ENCODE peak calls at places on chromosomes 13 and 19, in five cellular contexts. M is GM23248, E is MM.1S, S is SK-N-SH, F is HCT116. U is an unnamed sample.
A peak's percentile ranks its signal among the peaks of the same experiment; 100 is the strongest.

GRCh38 chr19:2097330-2098327 is 914 bp downstream of the IZUMO4 start:
- DNase-seq in M (peak; percentile 14), E (peak; percentile 84), S (no peak), F (no peak), U (no peak)

GRCh38 chr19:46787331-46788100 is 878 bp downstream of the SLC1A5 start:
- DNase-seq in M (peak; percentile 84), E (peak; percentile 31), S (peak; percentile 74), F (no peak), U (peak; percentile 28)

GRCh38 chr13:28493740-28494536 is 990 bp downstream of the FLT1 start:
- DNase-seq in M (peak; percentile 51), E (no peak), S (peak; percentile 28), F (no peak), U (no peak)

GRCh38 chr13:42656136-42656535 is 82.2 kb downstream of the TNFSF11 start:
- DNase-seq in M (peak; percentile 6), E (no peak), S (no peak), F (no peak), U (no peak)

GRCh38 chr19:47778954-47779351 is 450 bp downstream of the SELENOW start:
- DNase-seq in M (peak; percentile 58), E (no peak), S (peak; percentile 48), F (no peak), U (no peak)

GRCh38 chr13:39913928-39914327 is 258.5 kb downstream of the COG6 start:
- DNase-seq in M (peak; percentile 13), E (no peak), S (no peak), F (no peak), U (no peak)

GRCh38 chr13:103772576-103772975 is 706.4 kb upstream of the SLC10A2 start:
- DNase-seq in M (no peak), E (no peak), S (no peak), F (no peak), U (peak; percentile 30)

GRCh38 chr13:102870677-102871415 is 25.0 kb downstream of the ERCC5 start:
- DNase-seq in M (peak; percentile 77), E (peak; percentile 57), S (peak; percentile 79), F (peak; percentile 19), U (peak; percentile 63)

GRCh38 chr13:97434417-97435296 is 688 bp downstream of the RAP2A start:
- DNase-seq in M (peak; percentile 62), E (peak; percentile 36), S (peak; percentile 22), F (no peak), U (peak; percentile 15)

GRCh38 chr19:2549701-2550191 is 73.8 kb downstream of the GADD45B start:
- DNase-seq in M (peak; percentile 96), E (no peak), S (no peak), F (no peak), U (peak; percentile 76)

DNA sequence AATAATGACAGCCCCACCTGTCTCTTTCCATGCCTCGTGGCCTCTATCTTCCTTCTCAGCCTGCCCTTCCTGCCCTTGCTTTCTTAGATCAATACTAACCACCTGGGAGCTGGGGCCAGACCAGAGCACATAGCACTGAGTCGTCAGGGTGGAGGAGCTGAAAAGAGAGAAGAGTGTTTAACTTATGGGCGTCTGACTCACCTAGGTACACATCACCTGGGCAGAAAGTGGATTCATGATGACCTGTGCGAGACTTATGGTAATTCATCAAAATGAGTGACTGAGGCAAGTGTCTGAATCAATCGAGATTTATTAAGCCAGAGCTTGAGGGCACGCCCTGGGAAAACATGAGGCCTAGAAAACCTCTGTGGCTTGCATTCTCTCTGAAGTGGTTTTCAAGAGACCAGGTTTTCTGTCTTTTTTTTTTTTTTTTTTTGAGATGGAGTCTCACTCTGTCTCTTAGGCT is 19.2 kb downstream of the CEACAM6 start:
- DNase-seq in M (no peak), E (peak; percentile 23), S (no peak), F (peak; percentile 88), U (peak; percentile 96)
- TF ChIP-seq EZH2phosphoT487 in M (no peak), E (no peak), S (no peak), F (no peak), U (no peak)

GRCh38 chr13:23473236-23473635 is 39.7 kb upstream of the SACS start:
- DNase-seq in M (no peak), E (no peak), S (no peak), F (no peak), U (no peak)
- H3K9ac ChIP-seq in M (no peak overlapping the region), E (no peak overlapping the region), S (no peak overlapping the region), F (no peak overlapping the region), U (no peak overlapping the region)

GRCh38 chr19:6221220-6221877 is 58.4 kb downstream of the MLLT1 start:
- DNase-seq in M (no peak), E (no peak), S (no peak), F (no peak), U (no peak)

GRCh38 chr19:6223461-6224307 is 56.1 kb downstream of the MLLT1 start:
- DNase-seq in M (no peak), E (no peak), S (no peak), F (no peak), U (no peak)

GRCh38 chr19:6221878-6222746 is 57.7 kb downstream of the MLLT1 start:
- DNase-seq in M (no peak), E (no peak), S (no peak), F (no peak), U (no peak)

GRCh38 chr19:6224308-6224675 is 55.5 kb downstream of the MLLT1 start:
- DNase-seq in M (no peak), E (no peak), S (no peak), F (no peak), U (no peak)

GRCh38 chr19:6222884-6223283 is 56.9 kb downstream of the MLLT1 start:
- DNase-seq in M (peak; percentile 20), E (no peak), S (no peak), F (no peak), U (no peak)
- H3K4me1 ChIP-seq in M (peaks cover 25% of the 10 kb centered on the region), E (no peaks in the 10 kb centered on the region), S (peaks cover 31% of the 10 kb centered on the region), F (no peaks in the 10 kb centered on the region), U (no peaks in the 10 kb centered on the region)

GRCh38 chr13:29515372-29515771 is 80.1 kb downstream of the SLC7A1 start:
- DNase-seq in M (peak; percentile 38), E (no peak), S (no peak), F (no peak), U (no peak)
- TF ChIP-seq EZH2phosphoT487 in M (no peak), E (no peak), S (no peak), F (no peak), U (no peak)

DNA sequence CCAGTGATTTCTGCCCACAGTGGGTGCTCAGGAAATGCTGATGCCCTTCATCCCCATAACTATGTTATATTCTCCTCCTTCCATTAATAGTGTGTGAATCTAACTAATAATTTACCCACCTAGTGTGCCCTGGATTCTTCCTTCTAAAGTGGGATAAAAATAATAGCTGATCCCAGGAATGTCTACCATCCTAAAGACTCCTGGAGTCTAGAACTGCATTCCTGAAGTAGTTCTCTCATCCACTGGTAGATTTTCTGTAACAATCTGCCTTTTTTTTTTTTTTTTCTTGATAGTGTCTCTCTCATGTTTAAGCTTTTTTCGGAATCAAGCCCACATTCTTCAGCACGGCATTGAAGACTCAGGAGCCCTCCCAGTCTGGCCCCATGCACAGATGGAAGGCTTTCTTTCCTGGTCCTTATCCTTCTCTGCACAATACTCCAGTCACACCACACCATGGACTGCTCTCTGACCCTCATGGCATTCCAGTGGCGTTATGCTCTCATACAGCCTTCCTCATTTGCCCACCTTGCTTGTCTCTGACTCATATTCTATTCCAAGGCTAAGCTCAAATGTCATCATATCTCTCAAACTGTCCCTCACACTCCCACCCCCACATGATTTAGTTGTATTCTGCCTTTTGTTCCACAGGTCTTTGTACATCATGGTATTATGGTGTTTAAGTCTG is 68.8 kb upstream of the FRY start:
- DNase-seq in M (peak; percentile 26), E (no peak), S (no peak), F (no peak), U (no peak)
- H3K9ac ChIP-seq in M (no peak overlapping the region), E (no peak overlapping the region), S (no peak overlapping the region), F (no peak overlapping the region), U (no peak overlapping the region)

DNA sequence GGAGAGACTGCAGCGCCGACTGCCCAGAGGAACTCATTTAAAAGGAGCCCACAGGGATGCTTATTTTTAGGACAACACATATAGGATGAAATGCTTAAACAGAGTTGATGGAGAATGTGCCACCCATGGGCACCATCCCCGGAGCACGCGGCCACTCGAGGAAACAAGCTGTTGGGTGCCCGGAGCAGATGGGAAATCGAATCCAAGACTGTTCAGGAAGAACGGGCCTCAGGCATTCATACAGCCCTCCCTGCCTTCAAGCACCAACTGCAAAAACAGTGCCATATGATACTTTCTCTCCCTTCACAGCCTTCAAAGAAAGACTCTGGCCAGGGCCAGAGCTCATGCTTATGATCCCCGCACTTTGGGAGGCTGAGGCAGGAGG is 40.2 kb downstream of the RAB20 start:
- DNase-seq in M (peak; percentile 19), E (no peak), S (no peak), F (no peak), U (no peak)
- H3K4me1 ChIP-seq in M (peaks cover 10% of the 10 kb centered on the region), E (peaks cover 25% of the 10 kb centered on the region), S (peaks cover 22% of the 10 kb centered on the region), F (peaks cover 25% of the 10 kb centered on the region), U (peaks cover 18% of the 10 kb centered on the region)

GRCh38 chr19:38288127-38288855 is 15.8 kb upstream of the C19orf33 start:
- DNase-seq in M (no peak), E (no peak), S (peak; percentile 76), F (no peak), U (no peak)
- TF ChIP-seq EZH2phosphoT487 in M (no peak), E (no peak), S (no peak), F (no peak), U (no peak)

GRCh38 chr19:40611096-40611495 is 9.9 kb downstream of the LTBP4 start:
- DNase-seq in M (peak; percentile 77), E (no peak), S (no peak), F (no peak), U (peak; percentile 54)
- H3K9ac ChIP-seq in M (peak overlapping the region; percentile 78), E (no peak overlapping the region), S (no peak overlapping the region), F (peak overlapping the region; percentile 74), U (no peak overlapping the region)

DNA sequence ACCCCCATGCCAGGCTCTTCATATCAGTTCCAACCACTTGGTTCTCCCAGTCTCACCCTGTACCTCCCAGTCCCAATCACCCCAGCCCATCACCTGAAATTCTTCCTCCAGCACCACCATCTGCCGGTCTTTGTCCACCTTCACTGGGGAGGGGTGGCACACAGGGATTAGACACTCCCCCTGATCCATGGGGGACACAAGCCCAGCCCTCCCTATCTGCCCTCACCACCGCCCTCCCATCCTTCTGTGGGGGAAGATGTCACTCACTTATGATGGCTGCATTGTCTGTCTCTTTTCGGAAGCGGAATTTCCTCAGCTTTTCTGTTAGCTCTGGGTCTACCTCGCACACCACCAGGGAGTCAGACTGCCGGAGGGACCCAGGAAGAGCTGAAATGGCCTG is 675 bp downstream of the GMFG start:
- DNase-seq in M (no peak), E (no peak), S (peak; percentile 14), F (no peak), U (no peak)
- H3K4me1 ChIP-seq in M (no peaks in the 10 kb centered on the region), E (no peaks in the 10 kb centered on the region), S (no peaks in the 10 kb centered on the region), F (no peaks in the 10 kb centered on the region), U (no peaks in the 10 kb centered on the region)

DNA sequence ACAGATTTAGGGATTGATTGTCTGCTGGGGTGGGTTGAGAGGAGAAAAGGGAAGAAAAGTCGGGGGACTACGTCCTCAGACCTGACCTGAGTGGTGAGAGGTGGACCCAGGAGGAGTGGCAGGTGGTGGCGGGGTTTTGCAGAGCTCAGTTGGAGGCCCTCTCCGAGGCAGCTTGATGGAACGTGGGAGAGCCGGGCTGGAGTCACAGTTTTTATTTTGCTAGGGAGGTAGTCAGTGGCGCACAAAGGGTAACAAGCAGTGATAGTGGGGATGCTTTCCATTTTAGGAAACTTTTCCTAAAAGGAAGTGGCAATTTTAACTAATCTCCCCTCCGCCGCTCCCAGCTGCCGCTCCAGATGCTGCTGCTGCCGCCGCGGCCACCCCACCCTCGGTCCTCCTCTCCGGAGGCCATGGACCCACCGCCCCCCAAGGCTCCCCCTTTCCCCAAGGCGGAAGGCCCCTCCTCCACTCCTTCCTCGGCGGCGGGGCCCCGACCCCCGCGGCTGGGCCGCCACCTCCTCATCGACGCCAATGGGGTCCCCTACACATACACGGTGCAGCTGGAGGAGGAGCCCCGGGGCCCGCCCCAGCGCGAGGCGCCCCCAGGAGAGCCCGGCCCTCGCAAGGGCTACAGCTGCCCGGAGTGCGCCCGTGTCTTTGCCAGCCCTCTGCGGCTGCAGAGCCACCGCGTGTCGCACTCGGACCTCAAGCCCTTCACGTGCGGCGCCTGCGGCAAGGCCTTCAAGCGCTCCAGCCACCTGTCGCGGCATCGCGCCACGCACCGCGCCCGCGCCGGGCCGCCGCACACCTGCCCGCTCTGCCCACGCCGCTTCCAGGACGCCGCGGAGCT is 1.1 kb upstream of the ZNF581 start:
- DNase-seq in M (peak; percentile 63), E (peak; percentile 33), S (peak; percentile 47), F (no peak), U (peak; percentile 51)
- TF ChIP-seq EZH2phosphoT487 in M (no peak), E (no peak), S (no peak), F (no peak), U (peak; percentile 92)

U was measured in PC-3.